ENCODE peak calls at places on chromosome 2, in four cellular contexts. G is mammary epithelial cell, O is neural progenitor cell, A is astrocyte. P is an unnamed sample.

GRCh38 chr2:241390301-241391206 is 34.5 kb downstream of the FARP2 start:
- DNase-seq in O (no peak), G (peak; percentile 88), A (no peak), P (no peak)

GRCh38 chr2:41933585-41934322 is 114.1 kb upstream of the PKDCC start:
- DNase-seq in O (no peak), A (peak; percentile 95), G (peak; percentile 81), P (no peak)

GRCh38 chr2:58812766-58813344 is 571.7 kb upstream of the FANCL start:
- DNase-seq in G (no peak), A (no peak), O (no peak), P (no peak)

GRCh38 chr2:101125374-101125773 is 25.8 kb downstream of the TBC1D8 start:
- DNase-seq in A (peak; percentile 44), G (peak; percentile 59), O (no peak), P (no peak)

GRCh38 chr2:127662937-127663565 is 12.3 kb downstream of the LIMS2 start:
- DNase-seq in G (no peak), O (no peak), A (no peak), P (no peak)

GRCh38 chr2:46718797-46719196 is 196.8 kb downstream of the MCFD2 start:
- DNase-seq in A (no peak), O (no peak), G (no peak), P (no peak)

GRCh38 chr2:35871672-35872071 is 483.9 kb upstream of the CRIM1 start:
- DNase-seq in A (no peak), G (no peak), O (no peak), P (no peak)

GRCh38 chr2:232896700-232897385 is 26.8 kb downstream of the SNORC start:
- DNase-seq in A (no peak), O (no peak), G (no peak), P (no peak)

GRCh38 chr2:235746257-235746934 is 252.6 kb downstream of the AGAP1 start:
- DNase-seq in O (peak; percentile 91), G (peak; percentile 66), A (peak; percentile 73), P (peak; percentile 75)

GRCh38 chr2:157107877-157108276 is 149.6 kb upstream of the GALNT5 start:
- DNase-seq in O (no peak), A (peak; percentile 62), G (peak; percentile 79), P (no peak)

GRCh38 chr2:235716875-235717496 is 223.1 kb downstream of the AGAP1 start:
- DNase-seq in A (peak; percentile 11), G (no peak), O (no peak), P (no peak)

GRCh38 chr2:3516831-3517230 is 2.5 kb downstream of the ADI1 start:
- DNase-seq in A (no peak), G (no peak), O (no peak), P (no peak)

GRCh38 chr2:145771526-145771925 is 1251.6 kb upstream of the ZEB2 start:
- DNase-seq in A (no peak), O (no peak), G (no peak), P (no peak)

GRCh38 chr2:46798041-46798440 is 117.6 kb downstream of the MCFD2 start:
- DNase-seq in G (no peak), A (no peak), O (no peak), P (no peak)

GRCh38 chr2:73175663-73176204 is 26.6 kb upstream of the NOTO start:
- DNase-seq in G (peak; percentile 9), A (peak; percentile 38), O (peak; percentile 90), P (no peak)

GRCh38 chr2:82790277-82791021 is 1668.6 kb downstream of the SUCLG1 start:
- DNase-seq in G (no peak), A (peak; percentile 20), O (peak; percentile 13), P (no peak)

GRCh38 chr2:212618636-212619035 is 80.0 kb upstream of the ERBB4 start:
- DNase-seq in G (peak; percentile 95), O (no peak), A (peak; percentile 7), P (no peak)

GRCh38 chr2:151544449-151544848 is 134.7 kb downstream of the RIF1 start:
- DNase-seq in A (no peak), O (no peak), G (no peak), P (no peak)

GRCh38 chr2:144938308-144938709 is 418.4 kb upstream of the ZEB2 start:
- DNase-seq in G (peak; percentile 47), A (peak; percentile 76), O (no peak), P (no peak)

GRCh38 chr2:53473236-53473635 is 294.4 kb upstream of the CHAC2 start:
- DNase-seq in A (no peak), G (no peak), O (peak; percentile 28), P (no peak)

GRCh38 chr2:134436706-134437105 is 182.8 kb downstream of the MGAT5 start:
- DNase-seq in G (no peak), O (no peak), A (no peak), P (no peak)

GRCh38 chr2:3600256-3600855 is 5.4 kb downstream of the COLEC11 start:
- DNase-seq in O (no peak), G (no peak), A (no peak), P (no peak)

GRCh38 chr2:72915907-72916742 is 1.2 kb upstream of the EMX1 start:
- DNase-seq in O (peak; percentile 94), A (no peak), G (peak; percentile 57), P (no peak)

GRCh38 chr2:9675369-9676351 is 44.9 kb upstream of the YWHAQ start:
- DNase-seq in G (peak; percentile 91), A (peak; percentile 97), O (peak; percentile 55), P (no peak)

GRCh38 chr2:39107156-39107555 is 13.7 kb downstream of the SOS1 start:
- DNase-seq in G (peak; percentile 19), A (no peak), O (peak; percentile 55), P (no peak)

GRCh38 chr2:174776223-174776622 is 12.0 kb upstream of the CHRNA1 start:
- DNase-seq in O (no peak), G (no peak), A (no peak), P (no peak)

GRCh38 chr2:174775586-174775985 is 11.3 kb upstream of the CHRNA1 start:
- DNase-seq in G (peak; percentile 32), A (peak; percentile 26), O (no peak), P (no peak)

GRCh38 chr2:174776686-174777085 is 12.4 kb upstream of the CHRNA1 start:
- DNase-seq in A (no peak), O (no peak), G (no peak), P (no peak)

GRCh38 chr2:174773191-174773590 is 8.9 kb upstream of the CHRNA1 start:
- DNase-seq in G (no peak), A (no peak), O (no peak), P (no peak)

DNA sequence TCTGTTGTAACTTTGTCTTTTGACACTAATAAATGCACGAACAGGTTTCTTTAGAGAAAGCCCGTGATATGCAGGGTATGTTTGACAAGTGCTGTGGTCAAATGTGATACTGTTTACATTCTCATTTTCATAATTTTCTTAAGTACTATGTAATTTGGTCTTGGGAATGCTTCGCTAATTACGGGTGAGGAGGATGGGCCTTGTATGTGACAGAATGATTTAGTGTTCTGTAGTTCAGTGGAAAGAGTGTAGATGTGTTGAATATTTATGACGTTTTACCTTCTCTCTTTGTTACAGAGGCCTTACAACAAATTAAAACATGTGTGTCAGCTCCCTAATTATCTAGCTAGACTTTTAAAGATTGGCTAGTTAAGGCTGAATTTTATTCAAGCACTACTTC is 10.6 kb upstream of the CHRNA1 start:
- DNase-seq in G (no peak), A (no peak), O (no peak), P (no peak)
- H3K4me1 ChIP-seq in G (peaks cover 8% of the 10 kb centered on the region), A (peaks cover 35% of the 10 kb centered on the region), O (peaks cover 45% of the 10 kb centered on the region), P (peaks cover 8% of the 10 kb centered on the region)

GRCh38 chr2:111121873-111122630 is 1.3 kb downstream of the BCL2L11 start:
- DNase-seq in A (peak; percentile 70), O (peak; percentile 98), G (peak; percentile 89), P (no peak)
- H3K4me1 ChIP-seq in A (peaks cover 45% of the 10 kb centered on the region), O (peaks cover 45% of the 10 kb centered on the region), G (peaks cover 27% of the 10 kb centered on the region), P (peaks cover 11% of the 10 kb centered on the region)

GRCh38 chr2:26697425-26697824 is 4.9 kb downstream of the KCNK3 start:
- DNase-seq in A (no peak), G (no peak), O (no peak), P (no peak)

GRCh38 chr2:26693287-26693849 is 846 bp downstream of the KCNK3 start:
- DNase-seq in O (peak; percentile 37), A (no peak), G (no peak), P (no peak)

GRCh38 chr2:26694001-26694400 is 1.5 kb downstream of the KCNK3 start:
- DNase-seq in O (no peak), G (no peak), A (no peak), P (no peak)

GRCh38 chr2:26692814-26693286 is 328 bp downstream of the KCNK3 start:
- DNase-seq in A (peak; percentile 50), O (no peak), G (peak; percentile 18), P (no peak)

GRCh38 chr2:26696352-26696816 is 3.9 kb downstream of the KCNK3 start:
- DNase-seq in G (peak; percentile 98), A (peak; percentile 97), O (no peak), P (no peak)
- H3K4me1 ChIP-seq in G (peaks cover 45% of the 10 kb centered on the region), A (peaks cover 23% of the 10 kb centered on the region), O (peaks cover 8% of the 10 kb centered on the region), P (peaks cover 7% of the 10 kb centered on the region)

GRCh38 chr2:173355866-173356508 is 1.3 kb downstream of the CDCA7 start:
- DNase-seq in O (no peak), G (peak; percentile 89), A (no peak), P (no peak)
- H3K4me1 ChIP-seq in O (peaks cover 12% of the 10 kb centered on the region), G (peaks cover 17% of the 10 kb centered on the region), A (peaks cover 12% of the 10 kb centered on the region), P (no peaks in the 10 kb centered on the region)

GRCh38 chr2:153971914-153972313 is 100.2 kb downstream of the GALNT13 start:
- DNase-seq in G (no peak), O (no peak), A (no peak), P (no peak)
- H3K4me1 ChIP-seq in G (no peaks in the 10 kb centered on the region), O (no peaks in the 10 kb centered on the region), A (no peaks in the 10 kb centered on the region), P (no peaks in the 10 kb centered on the region)

DNA sequence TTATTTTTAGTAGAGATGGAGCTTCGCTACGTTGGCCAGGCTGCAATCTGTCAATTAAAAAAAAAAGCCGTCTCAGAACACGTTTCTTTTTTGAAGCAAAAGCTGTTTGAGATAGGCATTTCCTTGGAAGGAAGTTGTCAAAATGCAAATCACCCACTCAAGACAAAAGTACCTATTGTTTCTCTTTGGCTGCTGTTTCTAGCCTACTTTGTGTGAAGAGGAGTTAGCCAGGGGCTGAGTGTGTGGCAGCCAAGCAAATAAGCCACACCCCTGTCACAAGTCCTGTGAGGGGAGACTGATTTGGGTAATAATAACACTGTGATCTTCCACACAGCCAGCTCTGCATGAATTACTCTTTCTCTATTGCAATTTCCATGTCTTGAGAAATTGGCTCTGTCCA is 47.4 kb upstream of the CDCA7 start:
- DNase-seq in O (peak; percentile 39), A (no peak), G (peak; percentile 7), P (no peak)
- H3K4me1 ChIP-seq in O (peaks cover 21% of the 10 kb centered on the region), A (no peaks in the 10 kb centered on the region), G (no peaks in the 10 kb centered on the region), P (no peaks in the 10 kb centered on the region)

GRCh38 chr2:85760371-85760770 is 6.6 kb downstream of the ATOH8 start:
- DNase-seq in O (no peak), G (no peak), A (peak; percentile 60), P (no peak)

GRCh38 chr2:85763132-85763531 is 9.3 kb downstream of the ATOH8 start:
- DNase-seq in O (no peak), G (no peak), A (no peak), P (no peak)

GRCh38 chr2:85760872-85761271 is 7.1 kb downstream of the ATOH8 start:
- DNase-seq in O (no peak), A (no peak), G (no peak), P (no peak)

GRCh38 chr2:85761946-85762345 is 8.2 kb downstream of the ATOH8 start:
- DNase-seq in A (no peak), G (no peak), O (no peak), P (no peak)

GRCh38 chr2:85761512-85761944 is 7.7 kb downstream of the ATOH8 start:
- DNase-seq in G (no peak), A (no peak), O (no peak), P (no peak)
- H3K4me1 ChIP-seq in G (no peaks in the 10 kb centered on the region), A (peaks cover 18% of the 10 kb centered on the region), O (peaks cover 27% of the 10 kb centered on the region), P (peaks cover 5% of the 10 kb centered on the region)

P was measured in iPS DF 6.9.